ENCODE peak calls at places on chromosomes 11 and 22, in four cellular contexts. F is HepG2, Z is ovary, L is transverse colon. I is an unnamed sample. For H3K27me3, the result is how much of the 10 kb centered on the place peaks cover.

GRCh38 chr11:101441747-101442146 is 142.1 kb downstream of the TRPC6 start:
- DNase-seq in F (no peak), Z (no peak), L (no peak), I (no peak)

GRCh38 chr11:122240621-122241020 is 124.6 kb upstream of the BLID start:
- DNase-seq in F (no peak), L (no peak), Z (no peak), I (no peak)

GRCh38 chr11:97963528-97964331 is 1057.0 kb upstream of the CNTN5 start:
- DNase-seq in L (no peak), F (no peak), Z (no peak), I (no peak)

GRCh38 chr11:61912991-61913698 is 4.2 kb downstream of the RAB3IL1 start:
- DNase-seq in L (no peak), Z (peak), F (no peak), I (no peak)

GRCh38 chr11:83061883-83062282 is 9.8 kb downstream of the RAB30 start:
- DNase-seq in F (no peak), L (no peak), Z (no peak), I (no peak)

GRCh38 chr11:66856496-66857233 is at the start of gene LRFN4:
- DNase-seq in Z (no peak), L (peak), F (no peak), I (no peak)

GRCh38 chr22:35477911-35478582 is 62.6 kb upstream of the RASD2 start:
- DNase-seq in F (no peak), Z (peak), L (peak), I (peak)

GRCh38 chr22:44129614-44129976 is 51.1 kb upstream of the PARVG start:
- DNase-seq in Z (no peak), L (no peak), F (no peak), I (no peak)

GRCh38 chr11:15780354-15780753 is 576.0 kb downstream of the SOX6 start:
- DNase-seq in F (no peak), L (no peak), Z (no peak), I (no peak)

GRCh38 chr11:8800498-8801110 is 110.4 kb upstream of the AKIP1 start:
- DNase-seq in F (no peak), L (no peak), Z (peak), I (no peak)

GRCh38 chr11:2839395-2839941 is 46.1 kb downstream of the CDKN1C start:
- DNase-seq in F (peak), L (no peak), Z (no peak), I (no peak)

GRCh38 chr22:37533995-37534394 is 14.8 kb upstream of the CARD10 start:
- DNase-seq in Z (no peak), L (no peak), F (no peak), I (no peak)

GRCh38 chr11:1194231-1194976 is 28.5 kb upstream of the MUC5B start:
- DNase-seq in F (no peak), L (peak), Z (peak), I (no peak)

GRCh38 chr11:101741479-101742175 is 157.8 kb upstream of the TRPC6 start:
- DNase-seq in Z (no peak), F (no peak), L (no peak), I (no peak)

GRCh38 chr11:86151188-86152005 is 82.5 kb upstream of the PICALM start:
- DNase-seq in F (no peak), Z (peak), L (no peak), I (no peak)

GRCh38 chr11:43852057-43852636 is 28.5 kb upstream of the ALKBH3 start:
- DNase-seq in Z (no peak), L (peak), F (peak), I (peak)

GRCh38 chr22:44616461-44616860 is 85.5 kb upstream of the PRR5 start:
- DNase-seq in Z (no peak), L (no peak), F (no peak), I (no peak)

GRCh38 chr11:92206441-92206840 is 18.2 kb upstream of the FAT3 start:
- DNase-seq in Z (no peak), L (no peak), F (no peak), I (no peak)

GRCh38 chr11:111573821-111574249 is 28.4 kb upstream of the SIK2 start:
- DNase-seq in F (no peak), Z (no peak), L (no peak), I (no peak)

GRCh38 chr11:23112987-23113886 is 253.0 kb upstream of the CCDC179 start:
- DNase-seq in F (peak), Z (no peak), L (peak), I (no peak)

GRCh38 chr11:85627332-85627997 is at the start of gene DLG2:
- DNase-seq in Z (peak), F (no peak), L (no peak), I (no peak)

GRCh38 chr11:68911731-68912130 is 8.0 kb downstream of the IGHMBP2 start:
- DNase-seq in L (no peak), Z (no peak), F (no peak), I (no peak)

GRCh38 chr11:98365185-98365584 is 655.6 kb upstream of the CNTN5 start:
- DNase-seq in F (no peak), Z (no peak), L (no peak), I (no peak)

GRCh38 chr11:16126361-16126760 is 230.0 kb downstream of the SOX6 start:
- DNase-seq in Z (no peak), L (no peak), F (peak), I (no peak)

GRCh38 chr11:334264-335033 is 13.8 kb upstream of the IFITM3 start:
- DNase-seq in Z (peak), L (no peak), F (no peak), I (no peak)

GRCh38 chr11:62071408-62071807 is 52.4 kb upstream of the INCENP start:
- DNase-seq in F (no peak), L (no peak), Z (no peak), I (no peak)

GRCh38 chr11:90204832-90205646 is 17.8 kb downstream of the CHORDC1 start:
- DNase-seq in F (peak), L (no peak), Z (no peak), I (no peak)

GRCh38 chr11:64917663-64917995 is 620 bp upstream of the ATG2A start:
- DNase-seq in Z (no peak), L (no peak), F (no peak), I (no peak)

GRCh38 chr11:2517386-2518064 is 72.7 kb downstream of the KCNQ1 start:
- DNase-seq in L (peak), F (no peak), Z (peak), I (peak)

GRCh38 chr11:92501346-92501745 is 276.7 kb downstream of the FAT3 start:
- DNase-seq in Z (no peak), F (no peak), L (no peak), I (no peak)

DNA sequence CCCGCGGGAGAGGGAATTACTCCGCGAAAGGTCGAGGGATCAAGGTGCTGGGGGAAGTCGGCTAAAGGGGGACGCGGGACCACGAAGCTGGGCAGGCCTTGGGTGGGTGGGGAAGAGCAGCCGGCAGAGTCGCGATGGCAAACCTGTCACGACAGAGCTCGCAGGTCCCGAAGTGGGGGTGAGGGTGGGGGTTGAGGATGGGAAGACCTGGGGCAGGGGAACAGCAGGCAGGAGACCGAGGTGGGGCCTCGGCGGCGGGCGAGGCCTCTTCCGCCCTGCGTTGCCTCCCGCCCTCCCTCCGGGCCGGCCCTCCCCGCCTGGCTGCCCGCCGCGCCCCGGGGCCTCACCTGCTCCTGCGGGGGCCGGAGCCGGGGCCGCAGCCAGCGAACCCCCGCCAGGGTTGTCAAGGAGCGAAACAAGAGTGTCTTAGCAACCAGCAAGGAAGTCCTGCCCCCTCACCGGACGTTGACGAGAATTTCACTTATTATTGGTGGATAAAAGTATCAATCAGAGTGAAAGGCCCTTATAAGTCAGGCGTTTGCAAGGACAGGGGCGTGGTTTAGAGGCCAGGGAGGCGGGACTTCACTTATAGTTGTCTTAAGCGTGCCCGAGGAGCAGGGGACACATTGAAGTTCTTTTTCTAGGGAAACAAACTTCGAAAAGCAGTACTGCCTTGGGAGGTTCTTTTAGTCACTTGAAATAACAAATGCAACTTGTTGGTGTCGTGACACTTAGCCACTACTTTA is at the start of gene DNAL4:
- DNase-seq in L (peak), F (peak), Z (peak), I (peak)
- TF ChIP-seq POLR2A in L (peak), F (peak), Z (peak), I (peak)

GRCh38 chr22:19755722-19756287 is 4.8 kb upstream of the TBX1 start:
- DNase-seq in Z (no peak), F (no peak), L (no peak), I (no peak)

GRCh38 chr22:19757985-19758895 is 2.3 kb upstream of the TBX1 start:
- DNase-seq in L (no peak), F (no peak), Z (no peak), I (no peak)

GRCh38 chr22:19757140-19757984 is 3.2 kb upstream of the TBX1 start:
- DNase-seq in F (no peak), L (peak), Z (no peak), I (no peak)

GRCh38 chr22:19755145-19755710 is 5.3 kb upstream of the TBX1 start:
- DNase-seq in L (no peak), F (no peak), Z (no peak), I (no peak)

GRCh38 chr22:19756288-19757128 is 4.1 kb upstream of the TBX1 start:
- DNase-seq in L (peak), Z (no peak), F (peak), I (no peak)
- TF ChIP-seq EP300 in L (no peak), Z (no peak), F (no peak), I (no peak)

GRCh38 chr11:117616979-117617378 is 180.0 kb downstream of the DSCAML1 start:
- DNase-seq in L (no peak), F (no peak), Z (no peak), I (no peak)
- H3K27me3 ChIP-seq in L (under half), F (under half), Z (under half), I (under half)

GRCh38 chr11:94493443-94494199 is at the start of the genes ANKRD49 and MRE11:
- DNase-seq in Z (peak), F (peak), L (peak), I (peak)
- TF ChIP-seq POLR2A in Z (peak), F (peak), L (peak), I (peak)